ENCODE peak calls at places on chromosomes 3 and 15, in ten cellular contexts. One of them, this sample, is unnamed.

GRCh38 chr3:35800960-35801459 is 161.7 kb downstream of the ARPP21 start:
- DNase-seq in H1: no peak
- DNase-seq in Panc1: no peak
- DNase-seq in HCT116: no peak
- DNase-seq in sigmoid colon: no peak
- DNase-seq in GM23338: no peak
- DNase-seq in prostate gland: no peak
- DNase-seq in suprapubic skin: no peak
- DNase-seq in HL-60: no peak
- DNase-seq in transverse colon: no peak
- DNase-seq in this sample: no peak

GRCh38 chr15:60784855-60785254 is 305.9 kb upstream of the ICE2 start:
- DNase-seq in HL-60: no peak
- DNase-seq in Panc1: no peak
- DNase-seq in GM23338: no peak
- DNase-seq in HCT116: no peak
- DNase-seq in H1: no peak
- DNase-seq in prostate gland: no peak
- DNase-seq in sigmoid colon: no peak
- DNase-seq in suprapubic skin: no peak
- DNase-seq in transverse colon: no peak
- DNase-seq in this sample: no peak

GRCh38 chr3:160852856-160853255 is 96.8 kb downstream of the PPM1L start:
- DNase-seq in sigmoid colon: no peak
- DNase-seq in HL-60: no peak
- DNase-seq in HCT116: no peak
- DNase-seq in Panc1: no peak
- DNase-seq in H1: no peak
- DNase-seq in transverse colon: no peak
- DNase-seq in suprapubic skin: no peak
- DNase-seq in prostate gland: no peak
- DNase-seq in GM23338: no peak
- DNase-seq in this sample: no peak

GRCh38 chr15:92580521-92580920 is 75.1 kb downstream of the FAM174B start:
- DNase-seq in suprapubic skin: no peak
- DNase-seq in sigmoid colon: peak; percentile 30
- DNase-seq in transverse colon: no peak
- DNase-seq in Panc1: no peak
- DNase-seq in HCT116: no peak
- DNase-seq in prostate gland: no peak
- DNase-seq in H1: no peak
- DNase-seq in HL-60: no peak
- DNase-seq in GM23338: no peak
- DNase-seq in this sample: no peak

GRCh38 chr15:98548172-98548971 is 100.0 kb upstream of the IGF1R start:
- DNase-seq in prostate gland: peak; percentile 66
- DNase-seq in Panc1: peak; percentile 22
- DNase-seq in GM23338: peak; percentile 92
- DNase-seq in transverse colon: peak; percentile 56
- DNase-seq in sigmoid colon: peak; percentile 93
- DNase-seq in HCT116: no peak
- DNase-seq in HL-60: peak; percentile 13
- DNase-seq in H1: peak; percentile 23
- DNase-seq in suprapubic skin: peak; percentile 87
- DNase-seq in this sample: peak; percentile 93

GRCh38 chr3:119237299-119237698 is 3.4 kb downstream of the B4GALT4 start:
- DNase-seq in transverse colon: no peak
- DNase-seq in Panc1: no peak
- DNase-seq in sigmoid colon: no peak
- DNase-seq in HCT116: no peak
- DNase-seq in suprapubic skin: no peak
- DNase-seq in GM23338: no peak
- DNase-seq in prostate gland: no peak
- DNase-seq in HL-60: no peak
- DNase-seq in H1: no peak
- DNase-seq in this sample: no peak

GRCh38 chr15:94306700-94307650 is 75.6 kb downstream of the MCTP2 start:
- DNase-seq in Panc1: no peak
- DNase-seq in transverse colon: no peak
- DNase-seq in HL-60: no peak
- DNase-seq in HCT116: no peak
- DNase-seq in sigmoid colon: no peak
- DNase-seq in prostate gland: no peak
- DNase-seq in GM23338: no peak
- DNase-seq in suprapubic skin: no peak
- DNase-seq in H1: no peak
- DNase-seq in this sample: no peak

GRCh38 chr3:44999782-45000181 is 23.7 kb downstream of the EXOSC7 start:
- DNase-seq in Panc1: no peak
- DNase-seq in HCT116: no peak
- DNase-seq in transverse colon: peak; percentile 32
- DNase-seq in H1: no peak
- DNase-seq in suprapubic skin: no peak
- DNase-seq in GM23338: no peak
- DNase-seq in sigmoid colon: no peak
- DNase-seq in prostate gland: peak; percentile 81
- DNase-seq in HL-60: no peak
- DNase-seq in this sample: no peak

GRCh38 chr3:31364711-31365110 is 168.0 kb upstream of the STT3B start:
- DNase-seq in HL-60: no peak
- DNase-seq in GM23338: no peak
- DNase-seq in H1: no peak
- DNase-seq in HCT116: no peak
- DNase-seq in suprapubic skin: no peak
- DNase-seq in transverse colon: no peak
- DNase-seq in sigmoid colon: no peak
- DNase-seq in prostate gland: no peak
- DNase-seq in Panc1: no peak
- DNase-seq in this sample: no peak

GRCh38 chr3:60188803-60189202 is 1062.4 kb downstream of the FHIT start:
- DNase-seq in GM23338: no peak
- DNase-seq in transverse colon: no peak
- DNase-seq in prostate gland: no peak
- DNase-seq in HCT116: no peak
- DNase-seq in H1: no peak
- DNase-seq in suprapubic skin: no peak
- DNase-seq in Panc1: no peak
- DNase-seq in HL-60: no peak
- DNase-seq in sigmoid colon: no peak
- DNase-seq in this sample: no peak

GRCh38 chr15:73560501-73561117 is 72.6 kb downstream of the NPTN start:
- DNase-seq in suprapubic skin: no peak
- DNase-seq in HCT116: peak; percentile 46
- DNase-seq in transverse colon: no peak
- DNase-seq in prostate gland: peak; percentile 35
- DNase-seq in GM23338: peak; percentile 77
- DNase-seq in HL-60: no peak
- DNase-seq in sigmoid colon: no peak
- DNase-seq in Panc1: peak; percentile 46
- DNase-seq in H1: no peak
- DNase-seq in this sample: no peak

GRCh38 chr3:195580733-195581443 is 2.9 kb downstream of the APOD start:
- DNase-seq in suprapubic skin: no peak
- DNase-seq in HL-60: no peak
- DNase-seq in GM23338: no peak
- DNase-seq in prostate gland: no peak
- DNase-seq in sigmoid colon: no peak
- DNase-seq in HCT116: no peak
- DNase-seq in H1: no peak
- DNase-seq in Panc1: no peak
- DNase-seq in transverse colon: no peak
- DNase-seq in this sample: no peak

GRCh38 chr15:41894791-41895463 is 1.1 kb upstream of the SPTBN5 start:
- DNase-seq in transverse colon: peak; percentile 68
- DNase-seq in GM23338: peak; percentile 36
- DNase-seq in sigmoid colon: peak; percentile 87
- DNase-seq in Panc1: no peak
- DNase-seq in HCT116: peak; percentile 44
- DNase-seq in H1: no peak
- DNase-seq in prostate gland: peak; percentile 36
- DNase-seq in HL-60: peak; percentile 44
- DNase-seq in suprapubic skin: peak; percentile 87
- DNase-seq in this sample: peak; percentile 96

GRCh38 chr3:14265246-14265962 is 86.8 kb downstream of the LSM3 start:
- DNase-seq in HCT116: no peak
- DNase-seq in transverse colon: no peak
- DNase-seq in H1: no peak
- DNase-seq in prostate gland: no peak
- DNase-seq in HL-60: no peak
- DNase-seq in sigmoid colon: no peak
- DNase-seq in GM23338: no peak
- DNase-seq in Panc1: no peak
- DNase-seq in suprapubic skin: no peak
- DNase-seq in this sample: peak; percentile 47

GRCh38 chr15:51223771-51224229 is 114.6 kb downstream of the CYP19A1 start:
- DNase-seq in GM23338: no peak
- DNase-seq in HL-60: peak; percentile 63
- DNase-seq in H1: no peak
- DNase-seq in suprapubic skin: no peak
- DNase-seq in sigmoid colon: no peak
- DNase-seq in Panc1: peak; percentile 25
- DNase-seq in prostate gland: no peak
- DNase-seq in HCT116: peak; percentile 65
- DNase-seq in transverse colon: no peak
- DNase-seq in this sample: no peak

GRCh38 chr15:37204698-37205097 is 104.3 kb upstream of the MEIS2 start:
- DNase-seq in Panc1: no peak
- DNase-seq in GM23338: peak; percentile 13
- DNase-seq in HL-60: no peak
- DNase-seq in sigmoid colon: no peak
- DNase-seq in prostate gland: no peak
- DNase-seq in transverse colon: no peak
- DNase-seq in H1: no peak
- DNase-seq in suprapubic skin: no peak
- DNase-seq in HCT116: no peak
- DNase-seq in this sample: no peak
- TF ChIP-seq CTCF in Panc1: peak; percentile 21
- TF ChIP-seq CTCF in GM23338: peak; percentile 10
- TF ChIP-seq CTCF in HL-60: no peak
- TF ChIP-seq CTCF in sigmoid colon: no peak
- TF ChIP-seq CTCF in prostate gland: no peak
- TF ChIP-seq CTCF in transverse colon: no peak
- TF ChIP-seq CTCF in H1: no peak
- TF ChIP-seq CTCF in suprapubic skin: no peak
- TF ChIP-seq CTCF in HCT116: no peak
- TF ChIP-seq CTCF in this sample: no peak

GRCh38 chr15:77819841-77820728 is 187.4 kb upstream of the LINGO1 start:
- DNase-seq in H1: no peak
- DNase-seq in GM23338: peak; percentile 76
- DNase-seq in prostate gland: no peak
- DNase-seq in HL-60: no peak
- DNase-seq in Panc1: no peak
- DNase-seq in suprapubic skin: no peak
- DNase-seq in HCT116: peak; percentile 38
- DNase-seq in sigmoid colon: no peak
- DNase-seq in transverse colon: peak; percentile 27
- DNase-seq in this sample: no peak
- TF ChIP-seq POLR2AphosphoS5 in H1: no peak
- TF ChIP-seq POLR2AphosphoS5 in GM23338: no peak
- TF ChIP-seq POLR2AphosphoS5 in prostate gland: no peak
- TF ChIP-seq POLR2AphosphoS5 in HL-60: no peak
- TF ChIP-seq POLR2AphosphoS5 in Panc1: no peak
- TF ChIP-seq POLR2AphosphoS5 in suprapubic skin: no peak
- TF ChIP-seq POLR2AphosphoS5 in HCT116: no peak
- TF ChIP-seq POLR2AphosphoS5 in sigmoid colon: no peak
- TF ChIP-seq POLR2AphosphoS5 in transverse colon: no peak
- TF ChIP-seq POLR2AphosphoS5 in this sample: no peak

DNA sequence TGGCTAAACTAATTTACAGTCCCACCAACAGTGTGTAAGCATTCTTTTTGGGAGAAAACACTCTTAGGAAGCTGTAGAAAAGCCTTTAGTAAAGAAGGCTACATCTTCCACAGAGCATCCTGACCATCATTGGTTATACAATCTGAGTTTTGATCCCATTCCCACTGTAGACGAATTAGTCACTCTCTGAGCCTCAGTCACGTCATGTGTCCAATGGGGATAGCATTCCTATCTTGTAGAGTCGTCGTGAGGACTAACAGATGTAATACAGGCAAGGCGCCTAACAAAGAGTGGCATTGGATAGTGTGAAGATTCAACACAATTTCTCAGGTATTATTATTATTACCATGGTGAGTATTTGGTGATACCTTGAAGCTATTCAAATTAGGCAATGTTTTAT is 44.0 kb upstream of the ALDH1A3 start:
- DNase-seq in GM23338: no peak
- DNase-seq in sigmoid colon: no peak
- DNase-seq in prostate gland: no peak
- DNase-seq in Panc1: no peak
- DNase-seq in H1: no peak
- DNase-seq in suprapubic skin: no peak
- DNase-seq in HL-60: no peak
- DNase-seq in HCT116: no peak
- DNase-seq in transverse colon: no peak
- DNase-seq in this sample: no peak
- TF ChIP-seq CTCF in GM23338: no peak
- TF ChIP-seq CTCF in sigmoid colon: no peak
- TF ChIP-seq CTCF in prostate gland: no peak
- TF ChIP-seq CTCF in Panc1: no peak
- TF ChIP-seq CTCF in H1: no peak
- TF ChIP-seq CTCF in suprapubic skin: no peak
- TF ChIP-seq CTCF in HL-60: no peak
- TF ChIP-seq CTCF in HCT116: no peak
- TF ChIP-seq CTCF in transverse colon: no peak
- TF ChIP-seq CTCF in this sample: no peak

GRCh38 chr3:187741403-187742350 is 3.6 kb downstream of the BCL6 start:
- DNase-seq in sigmoid colon: peak; percentile 85
- DNase-seq in suprapubic skin: peak; percentile 84
- DNase-seq in prostate gland: peak; percentile 67
- DNase-seq in GM23338: peak; percentile 81
- DNase-seq in transverse colon: peak; percentile 80
- DNase-seq in Panc1: peak; percentile 67
- DNase-seq in HL-60: peak; percentile 69
- DNase-seq in HCT116: peak; percentile 65
- DNase-seq in H1: no peak
- DNase-seq in this sample: peak; percentile 91

GRCh38 chr3:187744169-187745151 is 808 bp downstream of the BCL6 start:
- DNase-seq in suprapubic skin: no peak
- DNase-seq in H1: no peak
- DNase-seq in HL-60: no peak
- DNase-seq in sigmoid colon: peak; percentile 85
- DNase-seq in Panc1: no peak
- DNase-seq in transverse colon: peak; percentile 64
- DNase-seq in HCT116: no peak
- DNase-seq in prostate gland: peak; percentile 60
- DNase-seq in GM23338: peak; percentile 54
- DNase-seq in this sample: peak; percentile 91

GRCh38 chr3:187743195-187744141 is 1.8 kb downstream of the BCL6 start:
- DNase-seq in GM23338: peak; percentile 48
- DNase-seq in transverse colon: peak; percentile 66
- DNase-seq in suprapubic skin: peak; percentile 88
- DNase-seq in HL-60: peak; percentile 20
- DNase-seq in Panc1: no peak
- DNase-seq in HCT116: no peak
- DNase-seq in sigmoid colon: peak; percentile 91
- DNase-seq in prostate gland: peak; percentile 64
- DNase-seq in H1: no peak
- DNase-seq in this sample: peak; percentile 91

GRCh38 chr3:187740446-187741399 is 4.5 kb downstream of the BCL6 start:
- DNase-seq in sigmoid colon: peak; percentile 90
- DNase-seq in transverse colon: peak; percentile 76
- DNase-seq in HL-60: peak; percentile 37
- DNase-seq in GM23338: peak; percentile 75
- DNase-seq in H1: no peak
- DNase-seq in HCT116: no peak
- DNase-seq in suprapubic skin: peak; percentile 90
- DNase-seq in prostate gland: peak; percentile 61
- DNase-seq in Panc1: no peak
- DNase-seq in this sample: peak; percentile 94

GRCh38 chr3:187742351-187743171 is 2.7 kb downstream of the BCL6 start:
- DNase-seq in HL-60: peak; percentile 12
- DNase-seq in transverse colon: peak; percentile 39
- DNase-seq in prostate gland: peak; percentile 82
- DNase-seq in sigmoid colon: no peak
- DNase-seq in GM23338: no peak
- DNase-seq in H1: no peak
- DNase-seq in suprapubic skin: no peak
- DNase-seq in HCT116: no peak
- DNase-seq in Panc1: no peak
- DNase-seq in this sample: no peak
- TF ChIP-seq POLR2AphosphoS5 in HL-60: no peak
- TF ChIP-seq POLR2AphosphoS5 in transverse colon: peak; percentile 42
- TF ChIP-seq POLR2AphosphoS5 in prostate gland: peak; percentile 71
- TF ChIP-seq POLR2AphosphoS5 in sigmoid colon: peak; percentile 69
- TF ChIP-seq POLR2AphosphoS5 in GM23338: no peak
- TF ChIP-seq POLR2AphosphoS5 in H1: no peak
- TF ChIP-seq POLR2AphosphoS5 in suprapubic skin: no peak
- TF ChIP-seq POLR2AphosphoS5 in HCT116: peak; percentile 4
- TF ChIP-seq POLR2AphosphoS5 in Panc1: no peak
- TF ChIP-seq POLR2AphosphoS5 in this sample: no peak